ENCODE peak calls at places on chromosome 1, in seven cellular contexts. S, K, N, W, R, P and C are unnamed samples.

GRCh38 chr1:202551683-202552082 is 158.6 kb downstream of the SYT2 start:
- DNase-seq in S (no peak), K (no peak), N (no peak), W (peak; percentile 62), R (peak; percentile 7), P (no peak), C (no peak)

GRCh38 chr1:172343246-172344099 is 77.0 kb upstream of the C1orf105 start:
- DNase-seq in S (no peak), K (no peak), N (no peak), W (peak; percentile 92), R (peak; percentile 65), P (peak; percentile 40), C (peak; percentile 56)

GRCh38 chr1:214573386-214574358 is 22.3 kb upstream of the PTPN14 start:
- DNase-seq in S (no peak), K (no peak), N (no peak), W (peak; percentile 54), R (peak; percentile 26), P (no peak), C (no peak)

GRCh38 chr1:114154963-114155322 is 1.3 kb upstream of the SYT6 start:
- DNase-seq in S (no peak), K (no peak), N (peak; percentile 17), W (no peak), R (peak; percentile 24), P (no peak), C (no peak)

GRCh38 chr1:116360435-116361173 is 12.4 kb upstream of the ATP1A1 start:
- DNase-seq in S (no peak), K (no peak), N (no peak), W (peak; percentile 43), R (peak; percentile 60), P (no peak), C (no peak)

GRCh38 chr1:223410036-223410435 is 16.8 kb downstream of the CCDC185 start:
- DNase-seq in S (no peak), K (no peak), N (no peak), W (no peak), R (no peak), P (no peak), C (no peak)

GRCh38 chr1:57848406-57848805 is 424.5 kb upstream of the DAB1 start:
- DNase-seq in S (no peak), K (no peak), N (no peak), W (peak; percentile 33), R (no peak), P (no peak), C (no peak)

GRCh38 chr1:32365445-32365844 is 3.1 kb downstream of the TSSK3 start:
- DNase-seq in S (no peak), K (no peak), N (no peak), W (no peak), R (no peak), P (no peak), C (no peak)

GRCh38 chr1:64077281-64077940 is 126.0 kb upstream of the UBE2U start:
- DNase-seq in S (no peak), K (no peak), N (no peak), W (no peak), R (no peak), P (no peak), C (no peak)